ENCODE peak calls at places on chromosomes 5 and 9, in six cellular contexts. W is HCT116, Z is tibial nerve, H is cardiac fibroblast, K is body of pancreas, Y is AG10803. P is an unnamed sample.
A peak's percentile ranks its signal among the peaks of the same experiment; 100 is the strongest.

GRCh38 chr5:54820346-54820745 is 165.0 kb downstream of the ESM1 start:
- DNase-seq in W (no peak), Z (no peak), H (no peak), K (no peak), Y (peak; percentile 47), P (peak; percentile 38)

GRCh38 chr9:37410969-37411785 is 11.3 kb upstream of the GRHPR start:
- DNase-seq in W (no peak), Z (no peak), H (peak; percentile 37), K (no peak), Y (no peak), P (no peak)

GRCh38 chr5:150464554-150465012 is 15.0 kb upstream of the RPS14 start:
- DNase-seq in W (no peak), Z (no peak), H (peak; percentile 82), K (no peak), Y (peak; percentile 62), P (no peak)

GRCh38 chr9:110591526-110591925 is 12.0 kb upstream of the SVEP1 start:
- DNase-seq in W (no peak), Z (no peak), H (no peak), K (no peak), Y (no peak), P (no peak)

GRCh38 chr5:171821286-171821685 is 35.7 kb downstream of the SMIM23 start:
- DNase-seq in W (no peak), Z (no peak), H (no peak), K (no peak), Y (no peak), P (no peak)

GRCh38 chr5:92749943-92750342 is 831.1 kb downstream of the NR2F1-AS1 start:
- DNase-seq in W (peak; percentile 45), Z (no peak), H (peak; percentile 22), K (no peak), Y (no peak), P (peak; percentile 52)

GRCh38 chr9:80158150-80158549 is 586.4 kb downstream of the TLE4 start:
- DNase-seq in W (no peak), Z (no peak), H (no peak), K (no peak), Y (no peak), P (no peak)

GRCh38 chr5:14581891-14582796 is 552 bp downstream of the OTULINL start:
- DNase-seq in W (peak; percentile 33), Z (peak; percentile 23), H (peak; percentile 22), K (peak; percentile 68), Y (no peak), P (no peak)

GRCh38 chr5:3258050-3258449 is 337.6 kb upstream of the IRX1 start:
- DNase-seq in W (no peak), Z (no peak), H (no peak), K (no peak), Y (no peak), P (no peak)

GRCh38 chr5:57435701-57436134 is 46.9 kb downstream of the ACTBL2 start:
- DNase-seq in W (peak; percentile 37), Z (no peak), H (peak; percentile 98), K (peak; percentile 33), Y (peak; percentile 79), P (peak; percentile 98)

GRCh38 chr9:93902051-93902779 is 52.9 kb downstream of the BARX1 start:
- DNase-seq in W (no peak), Z (no peak), H (no peak), K (peak; percentile 5), Y (no peak), P (no peak)

GRCh38 chr9:14236586-14236985 is 77.4 kb downstream of the NFIB start:
- DNase-seq in W (no peak), Z (no peak), H (no peak), K (no peak), Y (no peak), P (no peak)

GRCh38 chr5:97157689-97158088 is 15.3 kb upstream of the LIX1 start:
- DNase-seq in W (no peak), Z (no peak), H (no peak), K (no peak), Y (no peak), P (no peak)

GRCh38 chr5:133203317-133204305 is 151.8 kb downstream of the HSPA4 start:
- DNase-seq in W (no peak), Z (no peak), H (no peak), K (no peak), Y (no peak), P (no peak)

GRCh38 chr5:2739360-2740050 is 12.0 kb downstream of the IRX2 start:
- DNase-seq in W (no peak), Z (no peak), H (no peak), K (no peak), Y (peak; percentile 33), P (peak; percentile 45)

GRCh38 chr9:89814340-89815040 is 209.7 kb downstream of the GADD45G start:
- DNase-seq in W (no peak), Z (no peak), H (no peak), K (no peak), Y (peak; percentile 18), P (peak; percentile 57)

GRCh38 chr5:62144395-62145022 is 161.5 kb upstream of the KIF2A start:
- DNase-seq in W (no peak), Z (no peak), H (no peak), K (peak; percentile 19), Y (peak; percentile 32), P (peak; percentile 49)

GRCh38 chr5:9396285-9396770 is 149.5 kb downstream of the SEMA5A start:
- DNase-seq in W (no peak), Z (no peak), H (no peak), K (no peak), Y (no peak), P (no peak)

GRCh38 chr5:20254748-20255147 is 266.7 kb upstream of the CDH18 start:
- DNase-seq in W (no peak), Z (no peak), H (no peak), K (no peak), Y (no peak), P (no peak)

GRCh38 chr5:150544606-150545219 is 36.8 kb downstream of the NDST1 start:
- DNase-seq in W (peak; percentile 57), Z (peak; percentile 59), H (peak; percentile 62), K (peak; percentile 79), Y (peak; percentile 54), P (peak; percentile 39)

GRCh38 chr9:98854206-98854756 is 46.8 kb downstream of the GALNT12 start:
- DNase-seq in W (no peak), Z (no peak), H (peak; percentile 58), K (no peak), Y (peak; percentile 96), P (peak; percentile 31)

GRCh38 chr9:126989847-126990821 is 75.6 kb downstream of the RALGPS1 start:
- DNase-seq in W (no peak), Z (peak; percentile 84), H (peak; percentile 64), K (peak; percentile 27), Y (peak; percentile 18), P (peak; percentile 30)

GRCh38 chr5:122805481-122805880 is 30.6 kb downstream of the SNX2 start:
- DNase-seq in W (no peak), Z (no peak), H (peak; percentile 55), K (no peak), Y (peak; percentile 53), P (no peak)

GRCh38 chr9:35562895-35563746 is 41.9 kb upstream of the TESK1 start:
- DNase-seq in W (no peak), Z (no peak), H (no peak), K (no peak), Y (peak; percentile 25), P (no peak)
- H3K4me3 ChIP-seq in W (no peak overlapping the region), Z (no peak overlapping the region), H (no peak overlapping the region), K (no peak overlapping the region), Y (no peak overlapping the region), P (no peak overlapping the region)

DNA sequence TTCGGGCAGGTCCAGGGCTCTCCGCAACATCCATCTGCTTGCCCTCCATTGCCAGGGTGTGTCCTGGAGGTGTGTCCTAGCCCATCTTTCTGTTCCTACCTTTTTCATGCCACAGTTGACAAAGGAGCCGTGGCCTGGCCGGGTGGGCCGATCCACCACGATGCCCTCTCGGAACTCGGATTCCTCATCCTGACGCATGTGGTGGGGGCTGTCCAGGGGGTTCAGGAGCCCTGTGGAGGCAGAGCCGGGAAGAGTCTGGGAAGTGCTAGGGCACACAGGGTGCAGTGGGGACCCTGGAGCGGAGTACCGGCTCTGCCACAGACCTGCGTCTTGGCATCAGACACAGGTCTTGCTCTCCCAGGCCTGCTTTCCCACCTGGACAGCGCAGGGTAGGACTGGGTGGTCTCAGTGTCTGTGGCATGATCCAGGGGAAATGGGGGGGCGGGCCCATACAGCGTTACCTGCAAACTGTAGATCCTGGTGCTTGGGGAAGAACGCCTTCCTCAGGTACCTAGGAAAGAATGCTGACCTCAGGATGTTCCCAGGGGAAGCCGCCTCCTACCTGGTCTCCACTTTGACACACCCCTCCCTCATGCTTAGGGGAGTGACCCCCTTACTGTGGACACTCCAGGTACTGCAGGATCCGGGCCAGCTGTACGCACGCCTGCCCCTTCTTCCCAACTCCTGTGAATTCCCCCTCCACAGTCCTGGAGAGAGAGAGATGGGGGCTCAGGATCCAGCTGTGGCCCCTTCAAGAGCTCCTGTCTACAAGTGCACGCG is 3.5 kb downstream of the SPOUT1 start:
- DNase-seq in W (peak; percentile 8), Z (no peak), H (no peak), K (no peak), Y (no peak), P (no peak)
- TF ChIP-seq CTCF in W (peak; percentile 38), Z (no peak), H (peak; percentile 20), K (no peak), Y (no peak), P (no peak)

GRCh38 chr5:138472353-138472752 is 7.1 kb downstream of the EGR1 start:
- DNase-seq in W (no peak), Z (no peak), H (no peak), K (no peak), Y (no peak), P (no peak)

GRCh38 chr5:138469540-138470321 is 4.5 kb downstream of the EGR1 start:
- DNase-seq in W (peak; percentile 88), Z (no peak), H (peak; percentile 95), K (no peak), Y (peak; percentile 84), P (peak; percentile 89)

GRCh38 chr5:138468133-138468965 is 3.1 kb downstream of the EGR1 start:
- DNase-seq in W (peak; percentile 35), Z (no peak), H (peak; percentile 75), K (no peak), Y (peak; percentile 70), P (peak; percentile 30)

GRCh38 chr5:138468966-138469539 is 3.8 kb downstream of the EGR1 start:
- DNase-seq in W (peak; percentile 78), Z (no peak), H (no peak), K (no peak), Y (peak; percentile 74), P (no peak)

GRCh38 chr5:138470322-138471285 is 5.3 kb downstream of the EGR1 start:
- DNase-seq in W (peak; percentile 87), Z (no peak), H (no peak), K (no peak), Y (no peak), P (peak; percentile 89)
- H3K4me3 ChIP-seq in W (no peak overlapping the region), Z (no peak overlapping the region), H (no peak overlapping the region), K (no peak overlapping the region), Y (no peak overlapping the region), P (no peak overlapping the region)

DNA sequence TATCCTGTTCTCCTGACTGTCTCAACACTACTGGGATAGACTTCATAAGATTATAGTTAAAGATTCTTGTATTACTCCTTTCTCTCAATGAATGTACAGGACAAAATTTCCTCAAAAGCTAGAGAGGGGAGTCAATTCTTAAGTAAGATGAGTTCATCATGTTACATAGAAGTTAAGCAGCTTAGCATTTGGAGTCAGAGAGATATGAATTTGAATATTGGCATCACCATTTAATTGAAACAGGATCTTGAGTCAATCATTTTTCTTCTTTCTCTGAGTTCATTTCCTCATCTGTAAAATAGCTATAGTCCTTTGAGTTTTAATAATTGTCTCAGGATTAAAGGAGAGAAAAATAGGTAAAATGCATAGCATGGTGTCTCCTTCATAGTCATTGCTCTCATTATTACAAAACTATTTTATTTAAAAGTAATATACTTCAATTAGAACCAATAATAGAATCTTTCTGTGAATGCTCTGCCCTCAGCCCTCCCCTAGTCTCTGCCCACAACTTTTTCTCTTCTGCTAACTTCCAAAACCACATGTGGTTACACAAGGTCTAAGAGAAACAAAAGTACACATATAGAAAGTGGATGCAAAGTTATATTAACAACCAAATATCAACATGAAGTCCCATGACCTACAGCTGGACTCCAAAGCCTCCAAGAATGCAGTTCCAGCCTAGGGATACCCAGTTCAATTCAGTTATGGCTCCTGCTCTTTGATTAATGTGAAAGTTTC is 265.6 kb downstream of the TLE1 start:
- DNase-seq in W (no peak), Z (no peak), H (no peak), K (no peak), Y (no peak), P (no peak)
- TF ChIP-seq CTCF in W (no peak), Z (no peak), H (no peak), K (no peak), Y (no peak), P (no peak)

P was measured in astrocyte of the spinal cord.